ENCODE peak calls at places on chromosomes 4 and X, in four cellular contexts. L is NB4, U is astrocyte of the spinal cord, F is B cell. A is an unnamed sample.

GRCh38 chrX:146278381-146278780 is 460.8 kb downstream of the SLITRK2 start:
- DNase-seq in U (no peak), L (peak), F (peak), A (no peak)

GRCh38 chr4:127967141-127967775 is 2.1 kb downstream of the ABHD18 start:
- DNase-seq in U (no peak), F (no peak), L (no peak), A (peak)

GRCh38 chr4:187128226-187128625 is 404.6 kb upstream of the FAT1 start:
- DNase-seq in L (no peak), F (no peak), U (peak), A (no peak)

GRCh38 chrX:97672608-97673007 is 788.9 kb downstream of the RPA4 start:
- DNase-seq in U (no peak), L (no peak), F (no peak), A (no peak)

GRCh38 chrX:34365482-34365881 is 233.4 kb upstream of the FAM47A start:
- DNase-seq in F (no peak), U (peak), L (peak), A (no peak)

GRCh38 chrX:4373777-4374176 is 660.3 kb upstream of the PRKX start:
- DNase-seq in L (no peak), U (no peak), F (no peak), A (no peak)

GRCh38 chrX:35076061-35076460 is 133.5 kb downstream of the FAM47B start:
- DNase-seq in F (no peak), U (no peak), L (peak), A (no peak)

GRCh38 chr4:12965334-12965733 is 518.8 kb downstream of the RAB28 start:
- DNase-seq in U (no peak), L (no peak), F (no peak), A (no peak)

GRCh38 chr4:113643505-113643904 is 118.0 kb downstream of the CAMK2D start:
- DNase-seq in U (no peak), L (no peak), F (no peak), A (no peak)

GRCh38 chr4:165716472-165716871 is 156.6 kb upstream of the TLL1 start:
- DNase-seq in F (no peak), L (no peak), U (no peak), A (no peak)

GRCh38 chrX:46686003-46686645 is 72.8 kb downstream of the SLC9A7 start:
- DNase-seq in U (peak), L (peak), F (peak), A (peak)

GRCh38 chr4:169116270-169116901 is 106.3 kb upstream of the CBR4 start:
- DNase-seq in F (no peak), L (no peak), U (peak), A (no peak)

GRCh38 chr4:140641105-140641555 is 72.4 kb upstream of the UCP1 start:
- DNase-seq in L (no peak), U (no peak), F (no peak), A (no peak)

GRCh38 chrX:8815460-8816065 is 14.4 kb upstream of the FAM9A start:
- DNase-seq in F (peak), U (peak), L (peak), A (peak)

GRCh38 chr4:115866364-115866896 is 753.0 kb upstream of the NDST4 start:
- DNase-seq in U (no peak), F (no peak), L (no peak), A (no peak)

GRCh38 chr4:182370491-182370890 is 127.3 kb downstream of the TENM3 start:
- DNase-seq in F (no peak), U (peak), L (no peak), A (no peak)

GRCh38 chr4:147822128-147822527 is 90.2 kb downstream of the ARHGAP10 start:
- DNase-seq in U (peak), L (no peak), F (no peak), A (no peak)

GRCh38 chr4:7395635-7396034 is 39.1 kb downstream of the PSAPL1 start:
- DNase-seq in U (no peak), L (no peak), F (no peak), A (no peak)

GRCh38 chrX:155889328-155889727 is 8.2 kb downstream of the VAMP7 start:
- DNase-seq in L (no peak), U (no peak), F (no peak), A (no peak)

GRCh38 chr4:85783483-85783882 is 308.5 kb downstream of the ARHGAP24 start:
- DNase-seq in U (peak), L (no peak), F (peak), A (no peak)

GRCh38 chr4:55866973-55867574 is 13.6 kb downstream of the EXOC1 start:
- DNase-seq in U (peak), F (peak), L (peak), A (peak)

GRCh38 chrX:114717921-114718320 is 134.0 kb downstream of the HTR2C start:
- DNase-seq in L (peak), U (no peak), F (no peak), A (peak)

GRCh38 chr4:26022346-26022891 is 108.4 kb downstream of the SMIM20 start:
- DNase-seq in F (no peak), L (no peak), U (peak), A (no peak)

GRCh38 chrX:1305411-1305810 is 31.2 kb upstream of the IL3RA start:
- DNase-seq in F (no peak), L (no peak), U (no peak), A (no peak)

GRCh38 chr4:107035711-107036601 is at the start of gene DKK2:
- DNase-seq in F (no peak), L (peak), U (peak), A (peak)

GRCh38 chr4:180141734-180142133 is 2101.5 kb upstream of the TENM3 start:
- DNase-seq in U (no peak), F (no peak), L (no peak), A (no peak)

GRCh38 chrX:68261060-68261672 is 172.1 kb downstream of the OPHN1 start:
- DNase-seq in U (peak), L (no peak), F (no peak), A (no peak)

GRCh38 chr4:128286474-128287158 is 997 bp downstream of the PGRMC2 start:
- DNase-seq in U (peak), L (peak), F (peak), A (peak)

GRCh38 chr4:71026086-71026485 is 32.6 kb downstream of the DCK start:
- DNase-seq in F (no peak), U (peak), L (no peak), A (no peak)

GRCh38 chr4:152894673-152895072 is 41.5 kb upstream of the FHDC1 start:
- DNase-seq in L (no peak), F (no peak), U (peak), A (no peak)

GRCh38 chrX:134568617-134569016 is 89.7 kb downstream of the PLAC1 start:
- DNase-seq in L (no peak), F (no peak), U (no peak), A (no peak)

GRCh38 chrX:68995780-68996551 is 167.1 kb downstream of the EFNB1 start:
- DNase-seq in L (no peak), U (peak), F (no peak), A (no peak)

GRCh38 chrX:101229155-101229554 is 9.6 kb downstream of the DRP2 start:
- DNase-seq in F (no peak), U (peak), L (no peak), A (no peak)

GRCh38 chrX:24876782-24877315 is 138.9 kb downstream of the ARX start:
- DNase-seq in U (no peak), F (no peak), L (no peak), A (no peak)

GRCh38 chrX:24877854-24878650 is 137.7 kb downstream of the ARX start:
- DNase-seq in L (no peak), F (no peak), U (peak), A (no peak)

GRCh38 chrX:24874604-24875247 is 141.0 kb downstream of the ARX start:
- DNase-seq in F (no peak), L (no peak), U (no peak), A (no peak)

DNA sequence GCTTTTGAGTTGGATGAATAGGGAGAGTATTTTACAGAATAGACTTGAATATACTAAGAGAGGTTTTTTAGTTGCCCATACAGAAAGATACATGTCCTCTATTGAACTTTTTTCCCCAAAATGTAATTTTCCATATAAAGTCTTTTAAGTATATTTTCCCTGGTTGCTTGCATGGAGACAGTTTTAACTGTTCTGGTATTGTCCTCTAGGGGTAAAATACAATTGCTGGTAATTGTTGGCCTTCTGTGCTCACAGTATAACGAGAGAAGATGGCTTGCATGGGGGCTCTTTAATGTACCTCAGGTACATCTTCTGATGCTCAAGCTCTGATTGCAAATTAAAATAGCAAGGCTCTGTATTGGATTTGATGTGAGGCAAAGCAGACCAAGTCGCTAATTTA is 136.1 kb downstream of the ARX start:
- DNase-seq in F (no peak), U (no peak), L (no peak), A (no peak)
- TF ChIP-seq CTCF in F (no peak), U (no peak), L (no peak), A (no peak)

GRCh38 chr4:88533088-88533790 is 9.7 kb upstream of the PYURF start:
- DNase-seq in L (no peak), F (no peak), U (peak), A (no peak)

GRCh38 chr4:88527787-88528186 is 4.2 kb upstream of the PYURF start:
- DNase-seq in F (no peak), L (no peak), U (no peak), A (no peak)

GRCh38 chr4:88531549-88531948 is 8.0 kb upstream of the PYURF start:
- DNase-seq in F (no peak), U (peak), L (no peak), A (no peak)

GRCh38 chr4:88526221-88526815 is 2.7 kb upstream of the PYURF start:
- DNase-seq in U (no peak), L (peak), F (no peak), A (no peak)

GRCh38 chr4:88528861-88529260 is 5.3 kb upstream of the PYURF start:
- DNase-seq in U (no peak), L (no peak), F (no peak), A (no peak)
- TF ChIP-seq CTCF in U (no peak), L (no peak), F (no peak), A (peak)

GRCh38 chrX:56783450-56783831 is 54.4 kb downstream of the NBDY start:
- DNase-seq in U (peak), L (no peak), F (peak), A (no peak)
- TF ChIP-seq CTCF in U (no peak), L (no peak), F (no peak), A (no peak)

GRCh38 chr4:121054373-121054772 is 18.0 kb downstream of the NDNF start:
- DNase-seq in F (no peak), L (no peak), U (no peak), A (no peak)
- TF ChIP-seq CTCF in F (no peak), L (no peak), U (no peak), A (no peak)